ENCODE peak calls at places on chromosomes 13 and 19, in nine cellular contexts. One of them, this sample, is unnamed.

GRCh38 chr13:114049026-114049425 is 75.2 kb upstream of the C13orf46 start:
- DNase-seq in CD8-positive, alpha-beta T cell: peak
- DNase-seq in brain microvascular endothelial cell: no peak
- DNase-seq in osteoblast: no peak
- DNase-seq in suprapubic skin: no peak
- DNase-seq in A673: no peak
- DNase-seq in fibroblast of lung: no peak
- DNase-seq in cardiac muscle cell: no peak
- DNase-seq in tibial artery: no peak
- DNase-seq in this sample: no peak

GRCh38 chr19:28314771-28315170 is 898.2 kb downstream of the UQCRFS1 start:
- DNase-seq in CD8-positive, alpha-beta T cell: no peak
- DNase-seq in brain microvascular endothelial cell: no peak
- DNase-seq in osteoblast: no peak
- DNase-seq in suprapubic skin: no peak
- DNase-seq in A673: no peak
- DNase-seq in fibroblast of lung: peak
- DNase-seq in cardiac muscle cell: no peak
- DNase-seq in tibial artery: no peak
- DNase-seq in this sample: no peak

GRCh38 chr13:94968040-94968756 is 255.9 kb upstream of the SOX21 start:
- DNase-seq in CD8-positive, alpha-beta T cell: no peak
- DNase-seq in brain microvascular endothelial cell: no peak
- DNase-seq in osteoblast: no peak
- DNase-seq in suprapubic skin: no peak
- DNase-seq in A673: peak
- DNase-seq in fibroblast of lung: peak
- DNase-seq in cardiac muscle cell: peak
- DNase-seq in tibial artery: no peak
- DNase-seq in this sample: peak

GRCh38 chr19:13072206-13072898 is 30.3 kb downstream of the LYL1 start:
- DNase-seq in CD8-positive, alpha-beta T cell: no peak
- DNase-seq in brain microvascular endothelial cell: no peak
- DNase-seq in osteoblast: no peak
- DNase-seq in suprapubic skin: no peak
- DNase-seq in A673: no peak
- DNase-seq in fibroblast of lung: no peak
- DNase-seq in cardiac muscle cell: no peak
- DNase-seq in tibial artery: no peak
- DNase-seq in this sample: peak

GRCh38 chr19:49119411-49120324 is at the start of gene PPFIA3:
- DNase-seq in CD8-positive, alpha-beta T cell: no peak
- DNase-seq in brain microvascular endothelial cell: peak
- DNase-seq in osteoblast: peak
- DNase-seq in suprapubic skin: no peak
- DNase-seq in A673: peak
- DNase-seq in fibroblast of lung: peak
- DNase-seq in cardiac muscle cell: peak
- DNase-seq in tibial artery: peak
- DNase-seq in this sample: peak

GRCh38 chr13:98842074-98842473 is 89.6 kb upstream of the SLC15A1 start:
- DNase-seq in CD8-positive, alpha-beta T cell: no peak
- DNase-seq in brain microvascular endothelial cell: no peak
- DNase-seq in osteoblast: no peak
- DNase-seq in suprapubic skin: no peak
- DNase-seq in A673: no peak
- DNase-seq in fibroblast of lung: no peak
- DNase-seq in cardiac muscle cell: peak
- DNase-seq in tibial artery: no peak
- DNase-seq in this sample: no peak

GRCh38 chr13:24036115-24036514 is 124.4 kb upstream of the SPATA13 start:
- DNase-seq in CD8-positive, alpha-beta T cell: no peak
- DNase-seq in brain microvascular endothelial cell: no peak
- DNase-seq in osteoblast: peak
- DNase-seq in suprapubic skin: no peak
- DNase-seq in A673: no peak
- DNase-seq in fibroblast of lung: peak
- DNase-seq in cardiac muscle cell: no peak
- DNase-seq in tibial artery: no peak
- DNase-seq in this sample: no peak

GRCh38 chr13:30985637-30986205 is 53.3 kb downstream of the TEX26 start:
- DNase-seq in CD8-positive, alpha-beta T cell: no peak
- DNase-seq in brain microvascular endothelial cell: peak
- DNase-seq in osteoblast: no peak
- DNase-seq in suprapubic skin: no peak
- DNase-seq in A673: peak
- DNase-seq in fibroblast of lung: peak
- DNase-seq in cardiac muscle cell: no peak
- DNase-seq in tibial artery: no peak
- DNase-seq in this sample: no peak

GRCh38 chr13:50396001-50396400 is 380.8 kb downstream of the KCNRG start:
- DNase-seq in CD8-positive, alpha-beta T cell: no peak
- DNase-seq in brain microvascular endothelial cell: no peak
- DNase-seq in osteoblast: peak
- DNase-seq in suprapubic skin: no peak
- DNase-seq in A673: no peak
- DNase-seq in fibroblast of lung: peak
- DNase-seq in cardiac muscle cell: no peak
- DNase-seq in tibial artery: no peak
- DNase-seq in this sample: no peak

GRCh38 chr13:38900188-38900587 is 90.4 kb downstream of the STOML3 start:
- DNase-seq in CD8-positive, alpha-beta T cell: no peak
- DNase-seq in brain microvascular endothelial cell: no peak
- DNase-seq in osteoblast: no peak
- DNase-seq in suprapubic skin: no peak
- DNase-seq in A673: peak
- DNase-seq in fibroblast of lung: no peak
- DNase-seq in cardiac muscle cell: peak
- DNase-seq in tibial artery: no peak
- DNase-seq in this sample: no peak

GRCh38 chr13:74193391-74193790 is 59.2 kb upstream of the KLF12 start:
- DNase-seq in CD8-positive, alpha-beta T cell: no peak
- DNase-seq in brain microvascular endothelial cell: no peak
- DNase-seq in osteoblast: no peak
- DNase-seq in suprapubic skin: no peak
- DNase-seq in A673: no peak
- DNase-seq in fibroblast of lung: no peak
- DNase-seq in cardiac muscle cell: no peak
- DNase-seq in tibial artery: no peak
- DNase-seq in this sample: no peak

GRCh38 chr13:78137404-78138142 is 218.9 kb upstream of the EDNRB start:
- DNase-seq in CD8-positive, alpha-beta T cell: no peak
- DNase-seq in brain microvascular endothelial cell: peak
- DNase-seq in osteoblast: peak
- DNase-seq in suprapubic skin: no peak
- DNase-seq in A673: peak
- DNase-seq in fibroblast of lung: peak
- DNase-seq in cardiac muscle cell: peak
- DNase-seq in tibial artery: no peak
- DNase-seq in this sample: peak

GRCh38 chr19:4577020-4577782 is 17.7 kb upstream of the SEMA6B start:
- DNase-seq in CD8-positive, alpha-beta T cell: no peak
- DNase-seq in brain microvascular endothelial cell: no peak
- DNase-seq in osteoblast: peak
- DNase-seq in suprapubic skin: no peak
- DNase-seq in A673: no peak
- DNase-seq in fibroblast of lung: no peak
- DNase-seq in cardiac muscle cell: no peak
- DNase-seq in tibial artery: no peak
- DNase-seq in this sample: no peak

GRCh38 chr19:3608079-3608641 is 1.5 kb upstream of the TBXA2R start:
- DNase-seq in CD8-positive, alpha-beta T cell: no peak
- DNase-seq in brain microvascular endothelial cell: no peak
- DNase-seq in osteoblast: no peak
- DNase-seq in suprapubic skin: no peak
- DNase-seq in A673: no peak
- DNase-seq in fibroblast of lung: no peak
- DNase-seq in cardiac muscle cell: no peak
- DNase-seq in tibial artery: no peak
- DNase-seq in this sample: no peak

GRCh38 chr13:99686157-99686572 is 184.9 kb downstream of the TM9SF2 start:
- DNase-seq in CD8-positive, alpha-beta T cell: no peak
- DNase-seq in brain microvascular endothelial cell: peak
- DNase-seq in osteoblast: peak
- DNase-seq in suprapubic skin: no peak
- DNase-seq in A673: peak
- DNase-seq in fibroblast of lung: peak
- DNase-seq in cardiac muscle cell: peak
- DNase-seq in tibial artery: no peak
- DNase-seq in this sample: no peak

GRCh38 chr13:96243371-96243770 is 153.5 kb downstream of the HS6ST3 start:
- DNase-seq in CD8-positive, alpha-beta T cell: no peak
- DNase-seq in brain microvascular endothelial cell: no peak
- DNase-seq in osteoblast: no peak
- DNase-seq in suprapubic skin: no peak
- DNase-seq in A673: no peak
- DNase-seq in fibroblast of lung: no peak
- DNase-seq in cardiac muscle cell: no peak
- DNase-seq in tibial artery: no peak
- DNase-seq in this sample: no peak

GRCh38 chr13:44013666-44014291 is 134.1 kb downstream of the LACC1 start:
- DNase-seq in CD8-positive, alpha-beta T cell: no peak
- DNase-seq in brain microvascular endothelial cell: peak
- DNase-seq in osteoblast: peak
- DNase-seq in suprapubic skin: no peak
- DNase-seq in A673: peak
- DNase-seq in fibroblast of lung: peak
- DNase-seq in cardiac muscle cell: no peak
- DNase-seq in tibial artery: no peak
- DNase-seq in this sample: no peak

GRCh38 chr13:61276401-61276800 is 139.2 kb downstream of the PCDH20 start:
- DNase-seq in CD8-positive, alpha-beta T cell: no peak
- DNase-seq in brain microvascular endothelial cell: no peak
- DNase-seq in osteoblast: no peak
- DNase-seq in suprapubic skin: no peak
- DNase-seq in A673: no peak
- DNase-seq in fibroblast of lung: no peak
- DNase-seq in cardiac muscle cell: no peak
- DNase-seq in tibial artery: no peak
- DNase-seq in this sample: no peak

GRCh38 chr13:28530729-28531194 is 35.8 kb upstream of the FLT1 start:
- DNase-seq in CD8-positive, alpha-beta T cell: no peak
- DNase-seq in brain microvascular endothelial cell: no peak
- DNase-seq in osteoblast: peak
- DNase-seq in suprapubic skin: no peak
- DNase-seq in A673: peak
- DNase-seq in fibroblast of lung: no peak
- DNase-seq in cardiac muscle cell: no peak
- DNase-seq in tibial artery: no peak
- DNase-seq in this sample: no peak

GRCh38 chr13:93767917-93768422 is 541.4 kb downstream of the GPC6 start:
- DNase-seq in CD8-positive, alpha-beta T cell: no peak
- DNase-seq in brain microvascular endothelial cell: no peak
- DNase-seq in osteoblast: no peak
- DNase-seq in suprapubic skin: no peak
- DNase-seq in A673: no peak
- DNase-seq in fibroblast of lung: no peak
- DNase-seq in cardiac muscle cell: no peak
- DNase-seq in tibial artery: no peak
- DNase-seq in this sample: no peak

GRCh38 chr19:8161135-8161646 is 11.8 kb upstream of the FBN3 start:
- DNase-seq in CD8-positive, alpha-beta T cell: no peak
- DNase-seq in brain microvascular endothelial cell: peak
- DNase-seq in osteoblast: no peak
- DNase-seq in suprapubic skin: no peak
- DNase-seq in A673: peak
- DNase-seq in fibroblast of lung: peak
- DNase-seq in cardiac muscle cell: peak
- DNase-seq in tibial artery: no peak
- DNase-seq in this sample: no peak

GRCh38 chr19:23440791-23441190 is 45.5 kb upstream of the ZNF91 start:
- DNase-seq in CD8-positive, alpha-beta T cell: no peak
- DNase-seq in brain microvascular endothelial cell: no peak
- DNase-seq in osteoblast: no peak
- DNase-seq in suprapubic skin: no peak
- DNase-seq in A673: no peak
- DNase-seq in fibroblast of lung: no peak
- DNase-seq in cardiac muscle cell: no peak
- DNase-seq in tibial artery: no peak
- DNase-seq in this sample: no peak

GRCh38 chr19:18089726-18090125 is 3.0 kb upstream of the IL12RB1 start:
- DNase-seq in CD8-positive, alpha-beta T cell: no peak
- DNase-seq in brain microvascular endothelial cell: no peak
- DNase-seq in osteoblast: no peak
- DNase-seq in suprapubic skin: no peak
- DNase-seq in A673: no peak
- DNase-seq in fibroblast of lung: no peak
- DNase-seq in cardiac muscle cell: no peak
- DNase-seq in tibial artery: no peak
- DNase-seq in this sample: peak
- H3K27ac ChIP-seq in CD8-positive, alpha-beta T cell: no peak
- H3K27ac ChIP-seq in brain microvascular endothelial cell: no peak
- H3K27ac ChIP-seq in osteoblast: no peak
- H3K27ac ChIP-seq in suprapubic skin: no peak
- H3K27ac ChIP-seq in A673: no peak
- H3K27ac ChIP-seq in fibroblast of lung: no peak
- H3K27ac ChIP-seq in cardiac muscle cell: no peak
- H3K27ac ChIP-seq in tibial artery: peak
- H3K27ac ChIP-seq in this sample: peak

GRCh38 chr13:97281028-97281427 is 58.9 kb downstream of the MBNL2 start:
- DNase-seq in CD8-positive, alpha-beta T cell: no peak
- DNase-seq in brain microvascular endothelial cell: no peak
- DNase-seq in osteoblast: no peak
- DNase-seq in suprapubic skin: no peak
- DNase-seq in A673: no peak
- DNase-seq in fibroblast of lung: no peak
- DNase-seq in cardiac muscle cell: no peak
- DNase-seq in tibial artery: no peak
- DNase-seq in this sample: no peak
- H3K27ac ChIP-seq in CD8-positive, alpha-beta T cell: no peak
- H3K27ac ChIP-seq in brain microvascular endothelial cell: no peak
- H3K27ac ChIP-seq in osteoblast: peak
- H3K27ac ChIP-seq in suprapubic skin: peak
- H3K27ac ChIP-seq in A673: no peak
- H3K27ac ChIP-seq in fibroblast of lung: no peak
- H3K27ac ChIP-seq in cardiac muscle cell: no peak
- H3K27ac ChIP-seq in tibial artery: peak
- H3K27ac ChIP-seq in this sample: no peak

GRCh38 chr19:43439183-43440063 is 24.7 kb downstream of the TEX101 start:
- DNase-seq in CD8-positive, alpha-beta T cell: peak
- DNase-seq in brain microvascular endothelial cell: no peak
- DNase-seq in osteoblast: no peak
- DNase-seq in suprapubic skin: no peak
- DNase-seq in A673: peak
- DNase-seq in fibroblast of lung: peak
- DNase-seq in cardiac muscle cell: no peak
- DNase-seq in tibial artery: no peak
- DNase-seq in this sample: no peak
- H3K27ac ChIP-seq in CD8-positive, alpha-beta T cell: peak
- H3K27ac ChIP-seq in brain microvascular endothelial cell: no peak
- H3K27ac ChIP-seq in osteoblast: no peak
- H3K27ac ChIP-seq in suprapubic skin: peak
- H3K27ac ChIP-seq in A673: no peak
- H3K27ac ChIP-seq in fibroblast of lung: no peak
- H3K27ac ChIP-seq in cardiac muscle cell: no peak
- H3K27ac ChIP-seq in tibial artery: no peak
- H3K27ac ChIP-seq in this sample: no peak

GRCh38 chr13:48162182-48162581 is 67.3 kb upstream of the MED4 start:
- DNase-seq in CD8-positive, alpha-beta T cell: no peak
- DNase-seq in brain microvascular endothelial cell: no peak
- DNase-seq in osteoblast: no peak
- DNase-seq in suprapubic skin: no peak
- DNase-seq in A673: no peak
- DNase-seq in fibroblast of lung: no peak
- DNase-seq in cardiac muscle cell: no peak
- DNase-seq in tibial artery: no peak
- DNase-seq in this sample: no peak
- H3K27ac ChIP-seq in CD8-positive, alpha-beta T cell: no peak
- H3K27ac ChIP-seq in brain microvascular endothelial cell: no peak
- H3K27ac ChIP-seq in osteoblast: no peak
- H3K27ac ChIP-seq in suprapubic skin: peak
- H3K27ac ChIP-seq in A673: no peak
- H3K27ac ChIP-seq in fibroblast of lung: no peak
- H3K27ac ChIP-seq in cardiac muscle cell: no peak
- H3K27ac ChIP-seq in tibial artery: peak
- H3K27ac ChIP-seq in this sample: peak

This sample was measured in substantia nigra.